ENCODE peak calls at places on chromosome 15, in ten cellular contexts. Q is pancreas, E is epithelial cell of prostate, O is WERI-Rb-1, U is RWPE1, M is mesenchymal stem cell, N is heart left ventricle, I is uterus, S is body of pancreas, D is PC-9. K is an unnamed sample.

GRCh38 chr15:35944945-35945344 is 399.0 kb upstream of the DPH6 start:
- DNase-seq in Q (no peak), E (no peak), O (no peak), U (no peak), M (no peak), N (no peak), I (no peak), S (no peak), D (no peak), K (no peak)

GRCh38 chr15:50315814-50316630 is 39.0 kb downstream of the GABPB1 start:
- DNase-seq in Q (no peak), E (no peak), O (no peak), U (peak), M (peak), N (no peak), I (no peak), S (no peak), D (no peak), K (no peak)

GRCh38 chr15:46808834-46809233 is 908.5 kb upstream of the SEMA6D start:
- DNase-seq in Q (no peak), E (no peak), O (no peak), U (no peak), M (no peak), N (no peak), I (no peak), S (no peak), D (no peak), K (no peak)

GRCh38 chr15:85947936-85948335 is 131.7 kb upstream of the AGBL1 start:
- DNase-seq in Q (no peak), E (no peak), O (no peak), U (no peak), M (no peak), N (no peak), I (no peak), S (no peak), D (no peak), K (no peak)

GRCh38 chr15:83871808-83872559 is 218.1 kb downstream of the ADAMTSL3 start:
- DNase-seq in Q (no peak), E (no peak), O (no peak), U (peak), M (peak), N (no peak), I (no peak), S (peak), D (no peak), K (no peak)

GRCh38 chr15:48062476-48062875 is 58.3 kb upstream of the SLC24A5 start:
- DNase-seq in Q (no peak), E (no peak), O (no peak), U (peak), M (peak), N (no peak), I (no peak), S (peak), D (no peak), K (no peak)

GRCh38 chr15:83292317-83292716 is 7.9 kb upstream of the BNC1 start:
- DNase-seq in Q (no peak), E (no peak), O (no peak), U (no peak), M (no peak), N (no peak), I (no peak), S (no peak), D (no peak), K (no peak)

GRCh38 chr15:47505712-47506542 is 211.4 kb upstream of the SEMA6D start:
- DNase-seq in Q (no peak), E (no peak), O (no peak), U (no peak), M (no peak), N (no peak), I (no peak), S (no peak), D (no peak), K (no peak)

GRCh38 chr15:60087561-60087960 is 83.5 kb downstream of the FOXB1 start:
- DNase-seq in Q (no peak), E (no peak), O (no peak), U (no peak), M (no peak), N (no peak), I (no peak), S (no peak), D (no peak), K (no peak)

GRCh38 chr15:58463815-58464697 is 32.3 kb downstream of the LIPC start:
- DNase-seq in Q (no peak), E (no peak), O (no peak), U (no peak), M (no peak), N (no peak), I (no peak), S (no peak), D (no peak), K (no peak)

GRCh38 chr15:78909791-78910228 is 35.0 kb downstream of the CTSH start:
- DNase-seq in Q (no peak), E (no peak), O (peak), U (peak), M (peak), N (no peak), I (no peak), S (peak), D (no peak), K (no peak)

DNA sequence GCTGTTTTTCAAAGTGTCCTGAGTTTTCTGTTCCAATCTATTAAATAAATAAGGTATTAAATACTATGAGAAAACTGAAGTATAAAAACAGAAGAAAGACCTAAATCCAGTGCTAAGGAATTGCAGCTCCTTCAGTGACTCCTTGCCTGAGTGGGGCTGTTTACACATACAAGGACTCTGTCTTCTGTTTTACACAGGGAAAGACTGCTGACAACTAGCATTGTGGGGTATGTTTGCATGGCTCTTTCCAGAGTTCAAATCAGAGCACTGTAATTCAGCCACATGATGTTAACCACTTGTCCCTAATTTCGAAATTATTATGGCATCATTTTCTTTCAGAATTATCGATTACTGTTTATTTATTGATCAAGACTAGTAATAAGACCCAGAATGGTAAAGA is 31.3 kb upstream of the MEIS2 start:
- DNase-seq in Q (no peak), E (no peak), O (no peak), U (no peak), M (peak), N (no peak), I (no peak), S (no peak), D (no peak), K (no peak)
- H3K27ac ChIP-seq in Q (no peak), E (no peak), O (no peak), U (no peak), M (no peak), N (no peak), I (no peak), S (no peak), D (no peak), K (no peak)

GRCh38 chr15:43104426-43104825 is 1.4 kb downstream of the UBR1 start:
- DNase-seq in Q (no peak), E (no peak), O (no peak), U (peak), M (no peak), N (no peak), I (no peak), S (no peak), D (no peak), K (no peak)
- H3K27ac ChIP-seq in Q (no peak), E (peak), O (no peak), U (no peak), M (no peak), N (no peak), I (peak), S (no peak), D (peak), K (no peak)

DNA sequence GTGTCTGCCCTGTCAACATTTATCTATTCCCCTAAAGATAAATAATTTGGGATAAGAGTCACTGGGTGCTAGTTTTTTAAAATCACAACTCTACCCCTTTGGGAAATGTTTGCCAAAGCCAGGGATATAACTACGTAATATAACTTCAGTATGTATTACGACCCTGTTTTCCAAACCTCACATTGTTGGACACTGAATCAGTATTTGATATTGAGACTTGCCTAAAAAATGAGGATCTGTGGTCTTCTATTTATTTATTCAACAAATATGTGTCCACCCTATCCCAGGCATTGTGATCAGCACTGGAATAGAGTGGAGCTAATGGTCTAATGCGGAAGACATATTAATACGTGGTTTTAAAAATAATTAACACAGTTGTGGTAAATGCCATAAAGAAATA is 4.5 kb upstream of the MGA start:
- DNase-seq in Q (no peak), E (no peak), O (no peak), U (no peak), M (no peak), N (no peak), I (no peak), S (no peak), D (no peak), K (no peak)
- H3K27ac ChIP-seq in Q (no peak), E (no peak), O (no peak), U (no peak), M (peak), N (no peak), I (no peak), S (no peak), D (no peak), K (no peak)

GRCh38 chr15:68307131-68307928 is 29.8 kb downstream of the FEM1B start:
- DNase-seq in Q (no peak), E (no peak), O (no peak), U (no peak), M (no peak), N (no peak), I (peak), S (no peak), D (no peak), K (no peak)
- H3K27ac ChIP-seq in Q (no peak), E (no peak), O (no peak), U (no peak), M (peak), N (no peak), I (peak), S (no peak), D (no peak), K (no peak)

GRCh38 chr15:52093167-52093538 is 19.4 kb downstream of the BCL2L10 start:
- DNase-seq in Q (no peak), E (no peak), O (no peak), U (no peak), M (no peak), N (no peak), I (no peak), S (no peak), D (no peak), K (no peak)

GRCh38 chr15:52094811-52095584 is 17.6 kb downstream of the BCL2L10 start:
- DNase-seq in Q (no peak), E (no peak), O (no peak), U (no peak), M (no peak), N (no peak), I (peak), S (no peak), D (no peak), K (no peak)

GRCh38 chr15:52097176-52097575 is 15.4 kb downstream of the BCL2L10 start:
- DNase-seq in Q (no peak), E (no peak), O (no peak), U (no peak), M (peak), N (no peak), I (no peak), S (no peak), D (no peak), K (no peak)

GRCh38 chr15:52095597-52096262 is 16.8 kb downstream of the BCL2L10 start:
- DNase-seq in Q (no peak), E (peak), O (no peak), U (peak), M (peak), N (no peak), I (peak), S (no peak), D (peak), K (no peak)

GRCh38 chr15:52093539-52094502 is 18.8 kb downstream of the BCL2L10 start:
- DNase-seq in Q (no peak), E (peak), O (no peak), U (peak), M (peak), N (peak), I (peak), S (peak), D (peak), K (no peak)
- H3K27ac ChIP-seq in Q (peak), E (peak), O (no peak), U (peak), M (peak), N (no peak), I (peak), S (peak), D (peak), K (no peak)

DNA sequence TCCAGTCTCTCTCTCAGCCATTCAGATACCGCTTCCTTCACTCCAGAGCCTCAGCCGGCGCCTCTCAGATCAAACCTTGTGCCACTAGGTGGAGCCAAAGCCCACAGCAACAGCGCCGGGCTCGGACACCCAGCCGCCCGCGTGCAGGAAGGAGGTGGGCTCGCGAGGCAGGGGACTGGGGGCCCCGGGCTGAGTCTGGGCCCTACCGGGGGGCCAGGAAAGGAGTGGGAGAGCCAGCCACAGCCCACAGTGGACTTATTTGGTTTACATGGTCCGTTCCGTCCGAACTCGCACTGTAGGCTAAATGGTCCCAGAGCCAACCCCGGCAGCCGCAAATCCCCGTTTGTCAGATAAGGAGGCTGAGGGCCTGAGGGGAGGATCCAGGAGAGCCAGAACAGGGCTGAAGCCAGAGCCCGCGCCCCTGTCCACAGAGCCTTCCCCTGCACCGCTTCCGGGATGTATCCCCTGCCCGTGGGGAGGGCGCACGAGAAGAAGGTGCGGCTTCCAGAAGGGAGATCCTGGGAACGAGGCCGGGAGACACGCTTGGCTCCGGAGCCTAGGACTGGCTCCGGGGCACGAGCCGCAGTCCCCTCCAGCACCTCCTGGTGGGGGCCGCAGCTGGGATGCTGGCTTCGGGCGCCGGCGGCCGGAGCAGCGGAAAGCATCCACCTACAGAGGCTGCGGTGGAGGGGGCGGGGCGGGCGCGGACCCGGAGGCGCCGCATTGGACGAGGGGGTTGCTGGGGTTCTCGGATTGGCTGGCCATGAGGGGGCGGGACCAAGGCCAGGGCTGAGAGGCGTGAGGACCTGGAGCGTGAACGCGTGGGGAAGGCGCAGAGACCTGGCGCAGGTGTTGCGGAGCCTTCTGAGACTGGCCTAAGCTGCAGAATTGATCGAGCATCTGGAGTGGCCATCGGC is 6.5 kb upstream of the CYP11A1 start:
- DNase-seq in Q (peak), E (peak), O (peak), U (peak), M (peak), N (peak), I (peak), S (peak), D (peak), K (peak)
- H3K27ac ChIP-seq in Q (no peak), E (no peak), O (peak), U (peak), M (peak), N (no peak), I (no peak), S (peak), D (no peak), K (peak)

DNA sequence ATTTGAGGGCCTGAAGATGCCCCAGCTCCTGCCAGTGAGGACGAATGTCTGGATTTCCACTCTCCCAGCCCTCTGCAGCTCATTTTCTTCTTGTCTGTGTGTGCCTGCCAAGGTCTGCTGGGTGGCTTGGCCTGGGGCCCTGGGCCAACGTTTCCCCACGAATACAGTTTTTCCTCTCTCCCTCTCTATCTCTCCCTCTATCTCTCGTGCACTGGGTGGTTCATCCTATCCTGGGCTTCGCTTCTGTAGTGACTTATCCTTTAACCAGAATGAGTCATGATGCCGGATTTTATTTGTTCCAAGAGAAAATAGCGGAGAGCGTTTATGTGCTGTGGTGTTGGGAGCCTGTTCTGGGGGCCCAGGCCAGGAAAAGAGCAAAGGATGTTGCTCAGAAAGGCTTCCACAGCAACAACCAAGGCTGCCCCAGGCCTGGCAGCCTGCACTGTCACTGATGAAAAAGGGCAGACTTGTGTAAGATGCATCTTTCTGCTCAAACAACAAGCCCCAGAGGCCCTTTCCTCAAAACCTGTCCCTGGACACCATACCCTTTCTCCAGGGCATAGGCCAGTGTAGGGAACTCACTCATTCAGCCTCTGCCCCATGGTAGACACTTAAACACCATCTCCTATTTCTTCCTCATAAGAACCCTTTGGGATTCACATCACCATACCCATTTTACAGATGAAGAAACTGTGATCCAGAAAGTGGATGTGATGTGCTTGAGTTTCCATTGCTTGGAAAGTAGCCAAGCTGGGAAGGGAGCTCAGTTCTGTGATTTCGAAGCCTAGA is 47.3 kb downstream of the ITGA11 start:
- DNase-seq in Q (no peak), E (no peak), O (no peak), U (peak), M (peak), N (peak), I (peak), S (no peak), D (peak), K (no peak)
- H3K27ac ChIP-seq in Q (no peak), E (no peak), O (no peak), U (peak), M (peak), N (peak), I (peak), S (no peak), D (no peak), K (no peak)

GRCh38 chr15:68538291-68538690 is 40.5 kb upstream of the CORO2B start:
- DNase-seq in Q (no peak), E (no peak), O (no peak), U (no peak), M (no peak), N (no peak), I (no peak), S (no peak), D (no peak), K (no peak)

GRCh38 chr15:68537506-68537905 is 41.3 kb upstream of the CORO2B start:
- DNase-seq in Q (no peak), E (no peak), O (no peak), U (no peak), M (no peak), N (no peak), I (peak), S (no peak), D (no peak), K (no peak)

GRCh38 chr15:68531794-68532193 is 47.0 kb upstream of the CORO2B start:
- DNase-seq in Q (no peak), E (no peak), O (no peak), U (no peak), M (no peak), N (no peak), I (no peak), S (no peak), D (no peak), K (no peak)

GRCh38 chr15:68537097-68537496 is 41.7 kb upstream of the CORO2B start:
- DNase-seq in Q (no peak), E (no peak), O (no peak), U (no peak), M (no peak), N (no peak), I (no peak), S (no peak), D (no peak), K (no peak)

DNA sequence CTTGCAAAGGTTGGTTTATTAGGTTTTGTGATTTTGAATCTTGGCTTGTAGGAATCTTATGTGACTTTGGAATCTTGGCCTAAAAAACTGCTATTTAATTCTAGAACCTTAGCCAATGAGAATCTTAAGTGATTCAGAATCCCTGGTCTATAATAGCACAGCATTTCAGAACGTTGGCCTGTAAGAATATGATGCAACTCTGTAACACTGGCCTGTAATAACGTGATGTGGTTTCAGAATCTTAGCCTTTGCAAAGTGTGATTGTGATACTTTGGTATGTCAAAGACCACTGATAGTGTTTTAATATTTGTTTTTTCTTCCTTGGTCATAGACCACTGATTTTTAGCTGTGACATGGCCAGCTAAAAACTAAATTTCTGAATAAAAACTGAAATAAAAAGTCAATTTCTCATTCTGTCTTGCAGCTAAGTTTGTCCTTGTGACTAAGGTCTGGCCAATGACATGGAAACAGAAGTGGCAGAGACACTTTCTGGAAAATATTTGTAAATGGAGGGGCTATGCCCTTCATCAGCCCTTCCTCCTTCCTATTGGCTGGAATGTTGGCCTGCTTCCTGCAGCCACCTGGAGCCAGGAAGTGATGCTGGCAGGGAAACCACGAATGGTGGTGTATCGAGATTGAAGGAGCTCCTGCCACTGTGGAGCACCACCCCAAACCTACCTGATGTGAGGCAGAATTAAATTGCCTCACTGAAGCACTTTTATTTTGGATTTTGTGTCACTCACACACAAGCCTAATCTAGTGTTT is 42.3 kb upstream of the CORO2B start:
- DNase-seq in Q (no peak), E (no peak), O (no peak), U (no peak), M (peak), N (no peak), I (no peak), S (no peak), D (no peak), K (no peak)
- H3K27ac ChIP-seq in Q (no peak), E (peak), O (no peak), U (no peak), M (peak), N (peak), I (peak), S (no peak), D (no peak), K (no peak)

GRCh38 chr15:30043211-30043655 is 39.5 kb upstream of the GOLGA8J start:
- DNase-seq in Q (no peak), E (no peak), O (no peak), U (peak), M (peak), N (no peak), I (no peak), S (no peak), D (no peak), K (no peak)
- H3K27ac ChIP-seq in Q (no peak), E (no peak), O (no peak), U (no peak), M (no peak), N (no peak), I (no peak), S (no peak), D (no peak), K (peak)

GRCh38 chr15:89018235-89018634 is 70.0 kb upstream of the ABHD2 start:
- DNase-seq in Q (no peak), E (no peak), O (no peak), U (no peak), M (no peak), N (peak), I (peak), S (peak), D (no peak), K (peak)
- H3K27ac ChIP-seq in Q (no peak), E (no peak), O (no peak), U (peak), M (no peak), N (peak), I (peak), S (peak), D (no peak), K (no peak)